ENCODE peak calls at places on chromosome 20, in five cellular contexts. J is AG10803, P is A549, R is SK-N-SH, H is mammary epithelial cell. N is an unnamed sample.

GRCh38 chr20:36629719-36630340 is 16.2 kb downstream of the SLA2 start:
- DNase-seq in J (no peak), P (no peak), R (no peak), H (no peak), N (no peak)

GRCh38 chr20:51359401-51359800 is 183.1 kb downstream of the NFATC2 start:
- DNase-seq in H (no peak), R (no peak), J (no peak), P (no peak), N (no peak)

GRCh38 chr20:59042796-59043621 is 423 bp upstream of the PRELID3B start:
- DNase-seq in R (peak; percentile 100), P (peak; percentile 93), H (peak; percentile 88), J (peak; percentile 89), N (peak; percentile 86)

GRCh38 chr20:51311636-51312479 is 230.7 kb downstream of the NFATC2 start:
- DNase-seq in P (no peak), H (peak; percentile 33), J (no peak), R (no peak), N (peak; percentile 9)

GRCh38 chr20:24100370-24101011 is 111.9 kb upstream of the GGTLC1 start:
- DNase-seq in H (peak; percentile 66), J (peak; percentile 46), P (peak; percentile 77), R (peak; percentile 53), N (peak; percentile 56)

GRCh38 chr20:46302119-46302518 is 6.2 kb downstream of the CDH22 start:
- DNase-seq in H (no peak), P (no peak), R (no peak), J (no peak), N (no peak)

GRCh38 chr20:37686762-37687477 is 6.9 kb upstream of the CTNNBL1 start:
- DNase-seq in J (no peak), R (no peak), P (no peak), H (peak; percentile 59), N (peak; percentile 19)

GRCh38 chr20:7497985-7498384 is 442.3 kb downstream of the HAO1 start:
- DNase-seq in J (peak; percentile 66), R (no peak), P (peak; percentile 61), H (peak; percentile 92), N (peak; percentile 73)

GRCh38 chr20:59765599-59766177 is 161.3 kb downstream of the PHACTR3 start:
- DNase-seq in J (no peak), R (no peak), H (peak; percentile 24), P (no peak), N (no peak)

GRCh38 chr20:61731363-61732181 is 334.1 kb downstream of the TAF4 start:
- DNase-seq in P (peak; percentile 28), R (no peak), H (peak; percentile 50), J (peak; percentile 57), N (no peak)

GRCh38 chr20:38073307-38074010 is 39.9 kb downstream of the RPRD1B start:
- DNase-seq in J (peak; percentile 98), R (peak; percentile 52), P (peak; percentile 22), H (peak; percentile 78), N (peak; percentile 99)

GRCh38 chr20:235891-236290 is 8.8 kb downstream of the DEFB129 start:
- DNase-seq in R (peak; percentile 17), P (peak; percentile 55), J (peak; percentile 30), H (peak; percentile 69), N (peak; percentile 21)

GRCh38 chr20:40844285-40844684 is 155.2 kb upstream of the MAFB start:
- DNase-seq in R (no peak), H (no peak), J (no peak), P (no peak), N (no peak)

GRCh38 chr20:62638680-62639406 is 3.5 kb upstream of the SLCO4A1 start:
- DNase-seq in J (no peak), R (no peak), H (no peak), P (no peak), N (no peak)

GRCh38 chr20:2292711-2293110 is 3.1 kb upstream of the TGM3 start:
- DNase-seq in P (no peak), H (no peak), R (no peak), J (peak; percentile 66), N (no peak)
- TF ChIP-seq CTCF in P (no peak), H (no peak), R (no peak), J (no peak), N (no peak)

GRCh38 chr20:34541264-34541901 is 17.1 kb upstream of the MAP1LC3A start:
- DNase-seq in J (no peak), P (no peak), R (no peak), H (no peak), N (no peak)
- H3K4me3 ChIP-seq in J (no peak overlapping the region), P (no peak overlapping the region), R (no peak overlapping the region), H (no peak overlapping the region), N (no peak overlapping the region)

GRCh38 chr20:33169176-33169794 is 1.3 kb downstream of the BPIFA2 start:
- DNase-seq in H (no peak), J (no peak), R (no peak), P (peak; percentile 29), N (no peak)
- TF ChIP-seq CTCF in H (peak; percentile 50), J (peak; percentile 33), R (peak; percentile 53), P (peak; percentile 1), N (peak; percentile 49)

GRCh38 chr20:9555781-9556180 is 41.4 kb downstream of the LAMP5 start:
- DNase-seq in J (no peak), P (peak; percentile 18), H (peak; percentile 91), R (no peak), N (no peak)
- H3K4me3 ChIP-seq in J (no peak overlapping the region), P (no peak overlapping the region), H (no peak overlapping the region), R (no peak overlapping the region), N (no peak overlapping the region)

GRCh38 chr20:63828545-63828944 is 2.5 kb downstream of the ZBTB46 start:
- DNase-seq in H (no peak), R (no peak), J (no peak), P (no peak), N (no peak)

GRCh38 chr20:63828124-63828523 is 2.9 kb downstream of the ZBTB46 start:
- DNase-seq in J (no peak), P (no peak), R (no peak), H (no peak), N (no peak)

GRCh38 chr20:63826753-63827152 is 4.3 kb downstream of the ZBTB46 start:
- DNase-seq in P (no peak), J (no peak), R (no peak), H (no peak), N (no peak)

GRCh38 chr20:63823691-63824311 is 7.3 kb downstream of the ZBTB46 start:
- DNase-seq in R (no peak), P (no peak), H (no peak), J (no peak), N (no peak)

DNA sequence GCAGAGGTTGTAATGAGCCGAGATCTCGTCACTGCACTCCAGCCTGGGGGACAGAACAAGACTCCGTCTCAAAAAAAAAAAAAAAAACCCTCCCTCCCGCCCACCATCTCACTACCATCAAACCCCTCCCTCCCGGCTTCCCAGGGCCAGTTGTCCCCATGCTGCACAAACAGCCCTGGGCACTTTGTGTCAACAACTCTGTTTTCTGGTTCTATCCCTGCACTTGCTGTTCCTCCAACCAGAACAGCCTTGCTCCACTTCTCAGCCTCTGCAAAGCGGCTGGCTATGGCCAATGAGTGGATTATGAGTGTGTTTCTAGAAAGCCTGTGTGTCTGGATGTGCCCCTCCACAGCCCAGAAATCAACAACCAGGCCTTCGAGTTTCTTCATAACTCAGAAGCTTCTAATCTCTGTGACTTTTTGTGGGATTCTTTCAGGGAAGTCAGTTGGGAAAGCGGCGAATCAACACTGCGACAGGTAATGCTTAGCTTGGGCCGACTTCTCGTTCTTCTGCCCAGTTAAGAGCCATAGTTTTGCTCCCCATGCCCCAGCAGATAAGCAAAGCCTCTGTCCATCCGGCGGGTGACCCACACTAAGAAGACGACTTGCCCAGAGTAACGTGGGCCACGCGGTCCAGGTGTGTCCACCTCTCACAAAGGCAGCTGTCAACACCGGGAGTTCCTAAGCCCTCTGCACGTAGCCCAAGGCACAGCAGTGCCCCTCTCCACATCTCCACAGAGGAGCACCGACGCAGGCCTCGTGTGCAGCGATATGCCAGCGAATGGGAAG is 5.5 kb downstream of the ZBTB46 start:
- DNase-seq in H (no peak), R (no peak), J (no peak), P (no peak), N (no peak)
- TF ChIP-seq CTCF in H (no peak), R (no peak), J (no peak), P (no peak), N (no peak)

GRCh38 chr20:44181611-44182010 is 5.4 kb downstream of the JPH2 start:
- DNase-seq in J (no peak), H (no peak), R (no peak), P (no peak), N (no peak)
- H3K4me3 ChIP-seq in J (no peak overlapping the region), H (no peak overlapping the region), R (no peak overlapping the region), P (no peak overlapping the region), N (no peak overlapping the region)

DNA sequence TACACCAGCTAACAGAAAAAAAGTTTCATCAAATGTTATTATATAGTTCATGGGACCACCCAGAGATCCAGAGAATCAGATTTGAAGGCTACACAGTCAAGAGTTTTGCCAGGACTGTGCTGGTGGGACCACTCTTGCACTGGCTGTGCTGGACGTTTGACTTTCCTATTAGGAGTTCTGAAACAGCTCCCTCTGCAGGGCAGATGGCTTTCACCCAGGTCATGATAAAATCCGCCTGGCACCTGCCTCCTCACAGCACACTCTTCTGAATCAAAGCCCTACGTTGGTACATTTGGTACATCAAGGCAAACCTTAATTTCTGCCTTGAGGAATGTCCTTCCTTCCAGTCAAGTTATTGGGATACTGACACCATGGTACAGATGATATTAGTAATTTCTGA is 302.1 kb downstream of the ZNF217 start:
- DNase-seq in P (no peak), R (no peak), H (no peak), J (no peak), N (no peak)
- TF ChIP-seq CTCF in P (no peak), R (peak; percentile 45), H (peak; percentile 15), J (peak; percentile 21), N (no peak)

GRCh38 chr20:14477125-14477524 is 139.7 kb upstream of the FLRT3 start:
- DNase-seq in H (peak; percentile 73), J (peak; percentile 56), R (no peak), P (peak; percentile 37), N (peak; percentile 55)

GRCh38 chr20:14481863-14482262 is 144.5 kb upstream of the FLRT3 start:
- DNase-seq in J (peak; percentile 48), H (peak; percentile 77), P (no peak), R (no peak), N (peak; percentile 90)

GRCh38 chr20:14478126-14478525 is 140.7 kb upstream of the FLRT3 start:
- DNase-seq in J (no peak), R (no peak), P (no peak), H (no peak), N (no peak)
- H3K4me3 ChIP-seq in J (no peak overlapping the region), R (no peak overlapping the region), P (no peak overlapping the region), H (no peak overlapping the region), N (no peak overlapping the region)